ENCODE peak calls at places on chromosomes 16 and 17, in five cellular contexts. V is stimulated activated CD4-positive, alpha-beta T cell treated with anti-CD3 and anti-CD28 coated beads, Interleukin-2, amount 100 ng/mL, for 48 hours; B is EL; Z is ELF-1; A is CD4-positive, alpha-beta T cell. G is an unnamed sample.

GRCh38 chr16:17224859-17225258 is 245.9 kb downstream of the XYLT1 start:
- DNase-seq in V (no peak), Z (no peak), B (peak), A (peak), G (no peak)

GRCh38 chr17:10628756-10629155 is 28.4 kb downstream of the MYH3 start:
- DNase-seq in V (no peak), B (no peak), Z (peak), A (no peak), G (no peak)

GRCh38 chr17:64679710-64680216 is 17.7 kb upstream of the SMURF2 start:
- DNase-seq in Z (no peak), A (no peak), V (no peak), B (peak), G (no peak)

GRCh38 chr17:17495448-17496188 is 577 bp downstream of the RASD1 start:
- DNase-seq in B (peak), V (peak), A (no peak), Z (no peak), G (peak)

GRCh38 chr17:34979650-34980352 is 511 bp upstream of the LIG3 start:
- DNase-seq in B (no peak), Z (peak), V (no peak), A (no peak), G (no peak)

GRCh38 chr16:53061701-53062159 is 6.9 kb downstream of the CHD9 start:
- DNase-seq in A (no peak), V (peak), B (no peak), Z (no peak), G (no peak)

GRCh38 chr16:79392081-79392480 is 208.5 kb downstream of the MAF start:
- DNase-seq in A (no peak), B (no peak), Z (no peak), V (no peak), G (no peak)

GRCh38 chr16:30567991-30568638 is 3.4 kb downstream of the ZNF688 start:
- DNase-seq in A (peak), B (peak), V (no peak), Z (no peak), G (no peak)

GRCh38 chr17:67360880-67361279 is 5.5 kb downstream of the PSMD12 start:
- DNase-seq in A (no peak), Z (no peak), V (no peak), B (no peak), G (no peak)

GRCh38 chr17:35189291-35189690 is 4.9 kb downstream of the SLC35G3 start:
- DNase-seq in Z (no peak), V (no peak), A (no peak), B (peak), G (no peak)

GRCh38 chr16:4376126-4376819 is 4.6 kb downstream of the VASN start:
- DNase-seq in Z (no peak), A (no peak), B (peak), V (no peak), G (peak)

GRCh38 chr16:15450624-15451023 is 16.2 kb downstream of the BMERB1 start:
- DNase-seq in B (no peak), V (no peak), A (no peak), Z (no peak), G (no peak)

GRCh38 chr16:56608043-56608875 is at the start of gene MT2A:
- DNase-seq in B (peak), Z (peak), A (peak), V (peak), G (peak)

GRCh38 chr17:3030096-3030495 is 33.3 kb downstream of the OR1D5 start:
- DNase-seq in A (no peak), B (peak), V (no peak), Z (no peak), G (no peak)

GRCh38 chr16:75555213-75555706 is 792 bp downstream of the TMEM231 start:
- DNase-seq in A (no peak), B (peak), Z (peak), V (no peak), G (peak)

GRCh38 chr17:53629188-53629587 is 193.5 kb upstream of the KIF2B start:
- DNase-seq in Z (no peak), B (peak), V (no peak), A (no peak), G (no peak)